ENCODE peak calls at places on chromosomes 3 and 15, in four cellular contexts. C, I, P and T are unnamed samples.

GRCh38 chr15:94253742-94254141 is 22.4 kb downstream of the MCTP2 start:
- DNase-seq in C (no peak), P (no peak), I (no peak), T (no peak)

GRCh38 chr15:62502451-62502850 is 337.4 kb upstream of the C2CD4B start:
- DNase-seq in C (no peak), I (no peak), P (no peak), T (no peak)

GRCh38 chr3:190486201-190486865 is 27.6 kb upstream of the IL1RAP start:
- DNase-seq in P (no peak), I (no peak), C (no peak), T (no peak)

GRCh38 chr15:29933043-29933442 is 110.8 kb upstream of the TJP1 start:
- DNase-seq in I (no peak), P (no peak), C (no peak), T (peak)

GRCh38 chr15:75650908-75651809 is 3.4 kb downstream of the SNX33 start:
- DNase-seq in P (no peak), C (no peak), I (peak), T (no peak)

GRCh38 chr15:67133738-67134576 is 68.6 kb downstream of the SMAD3 start:
- DNase-seq in P (no peak), C (no peak), I (no peak), T (peak)

GRCh38 chr3:99502871-99503270 is 135.5 kb upstream of the COL8A1 start:
- DNase-seq in P (no peak), I (no peak), C (no peak), T (no peak)

GRCh38 chr15:44782516-44782915 is 46.2 kb downstream of the TRIM69 start:
- DNase-seq in P (no peak), I (no peak), C (no peak), T (no peak)

GRCh38 chr3:87088984-87089841 is 98.3 kb upstream of the VGLL3 start:
- DNase-seq in I (no peak), P (no peak), C (peak), T (peak)

GRCh38 chr15:99504071-99504822 is 61.5 kb upstream of the MEF2A start:
- DNase-seq in C (no peak), I (no peak), P (no peak), T (no peak)

GRCh38 chr15:25250906-25251622 is 187.8 kb downstream of the UBE3A start:
- DNase-seq in C (no peak), P (no peak), I (no peak), T (no peak)

GRCh38 chr3:196287066-196287404 is 491 bp downstream of the PCYT1A start:
- DNase-seq in I (no peak), P (no peak), C (no peak), T (peak)

GRCh38 chr3:133941390-133941789 is 45.7 kb upstream of the RAB6B start:
- DNase-seq in C (no peak), P (no peak), I (no peak), T (no peak)

GRCh38 chr15:64897345-64897985 is 14.2 kb upstream of the ANKDD1A start:
- DNase-seq in I (no peak), P (no peak), C (no peak), T (no peak)

GRCh38 chr15:73685561-73685960 is 1.4 kb downstream of the CD276 start:
- DNase-seq in I (no peak), C (no peak), P (no peak), T (no peak)

GRCh38 chr3:175956964-175957363 is 1097.8 kb downstream of the NAALADL2 start:
- DNase-seq in P (no peak), I (no peak), C (no peak), T (no peak)

GRCh38 chr3:144942501-144943197 is 971.0 kb downstream of the DIPK2A start:
- DNase-seq in I (no peak), C (no peak), P (no peak), T (no peak)

GRCh38 chr3:126107203-126107939 is 23.4 kb upstream of the SLC41A3 start:
- DNase-seq in I (no peak), P (no peak), C (no peak), T (no peak)

GRCh38 chr3:167814441-167814951 is 79.0 kb downstream of the SERPINI1 start:
- DNase-seq in P (no peak), I (peak), C (peak), T (peak)

GRCh38 chr15:66390670-66391069 is 4.0 kb downstream of the MAP2K1 start:
- DNase-seq in I (no peak), P (peak), C (no peak), T (no peak)

GRCh38 chr3:122227036-122227781 is 43.7 kb downstream of the CASR start:
- DNase-seq in P (no peak), C (no peak), I (no peak), T (no peak)

GRCh38 chr15:24862726-24863521 is 91.9 kb upstream of the SNRPN start:
- DNase-seq in P (no peak), C (no peak), I (no peak), T (no peak)

GRCh38 chr15:49328941-49329340 is 94.1 kb upstream of the FGF7 start:
- DNase-seq in I (no peak), C (no peak), P (no peak), T (no peak)

GRCh38 chr3:59660852-59661624 is 611.2 kb upstream of the CFAP20DC start:
- DNase-seq in C (no peak), P (no peak), I (no peak), T (peak)

GRCh38 chr3:151135548-151136337 is 50.3 kb downstream of the MED12L start:
- DNase-seq in C (no peak), P (no peak), I (no peak), T (no peak)

GRCh38 chr15:50145451-50145872 is 26.4 kb upstream of the ATP8B4 start:
- DNase-seq in C (peak), P (peak), I (peak), T (peak)

GRCh38 chr3:78858165-78858564 is 909.6 kb downstream of the ROBO1 start:
- DNase-seq in P (no peak), I (no peak), C (no peak), T (no peak)

GRCh38 chr3:119660474-119661150 is at the start of gene POPDC2:
- DNase-seq in I (no peak), C (peak), P (no peak), T (no peak)

GRCh38 chr15:40567111-40567510 is 2.0 kb upstream of the RPUSD2 start:
- DNase-seq in P (no peak), I (peak), C (no peak), T (peak)

GRCh38 chr3:153289334-153289808 is 127.3 kb downstream of the RAP2B start:
- DNase-seq in P (no peak), C (no peak), I (no peak), T (peak)

GRCh38 chr3:101182734-101183133 is 137.6 kb downstream of the IMPG2 start:
- DNase-seq in P (no peak), I (no peak), C (no peak), T (peak)

GRCh38 chr3:75692061-75692460 is 27.9 kb downstream of the FRG2C start:
- DNase-seq in P (no peak), I (no peak), C (no peak), T (no peak)

GRCh38 chr3:178602864-178603263 is 66.6 kb downstream of the KCNMB2 start:
- DNase-seq in P (no peak), C (no peak), I (no peak), T (no peak)

GRCh38 chr15:84828433-84828908 is 11.3 kb downstream of the ALPK3 start:
- DNase-seq in I (no peak), C (no peak), P (no peak), T (no peak)

GRCh38 chr15:84823580-84823878 is 6.4 kb downstream of the ALPK3 start:
- DNase-seq in C (no peak), I (no peak), P (no peak), T (no peak)

GRCh38 chr15:84824260-84824690 is 7.1 kb downstream of the ALPK3 start:
- DNase-seq in C (no peak), I (peak), P (no peak), T (no peak)

GRCh38 chr15:84827246-84827645 is 10.1 kb downstream of the ALPK3 start:
- DNase-seq in P (no peak), C (no peak), I (no peak), T (no peak)

DNA sequence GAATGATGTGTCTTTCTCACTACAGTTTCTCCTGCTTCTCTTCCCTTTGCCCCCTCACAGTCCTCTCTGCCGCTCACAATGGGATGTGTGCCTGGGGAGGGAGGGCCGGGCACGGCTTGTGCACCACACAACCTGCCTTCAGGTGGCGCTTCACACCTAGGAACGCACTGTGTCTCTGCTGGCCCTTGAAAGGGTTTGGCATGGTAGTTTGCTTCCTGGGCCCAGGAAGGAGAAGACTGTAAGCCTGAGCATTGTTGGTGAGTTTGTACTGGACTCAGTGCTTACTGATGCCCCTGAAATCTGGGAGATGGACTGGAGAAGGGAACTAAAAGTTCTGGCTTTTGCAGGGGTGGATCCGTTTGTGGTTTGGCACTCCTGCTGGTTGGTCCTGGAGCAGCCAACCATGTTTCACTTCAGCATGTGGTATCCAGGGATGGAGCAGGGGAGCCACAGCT is 9.2 kb downstream of the ALPK3 start:
- DNase-seq in I (peak), C (no peak), P (no peak), T (peak)
- TF ChIP-seq CTCF in I (peak), C (peak), P (peak), T (peak)

GRCh38 chr3:31247063-31247447 is 285.7 kb upstream of the STT3B start:
- DNase-seq in I (no peak), P (no peak), C (no peak), T (no peak)

GRCh38 chr3:31248619-31248992 is 284.1 kb upstream of the STT3B start:
- DNase-seq in C (no peak), P (no peak), I (no peak), T (no peak)

GRCh38 chr3:31249555-31249954 is 283.2 kb upstream of the STT3B start:
- DNase-seq in C (no peak), P (no peak), I (no peak), T (no peak)

GRCh38 chr3:31246293-31247062 is 286.2 kb upstream of the STT3B start:
- DNase-seq in C (no peak), P (no peak), I (no peak), T (no peak)

GRCh38 chr3:31247850-31248618 is 284.7 kb upstream of the STT3B start:
- DNase-seq in C (no peak), P (peak), I (peak), T (no peak)
- TF ChIP-seq PBX3 in C (no peak), P (no peak), I (no peak), T (no peak)

DNA sequence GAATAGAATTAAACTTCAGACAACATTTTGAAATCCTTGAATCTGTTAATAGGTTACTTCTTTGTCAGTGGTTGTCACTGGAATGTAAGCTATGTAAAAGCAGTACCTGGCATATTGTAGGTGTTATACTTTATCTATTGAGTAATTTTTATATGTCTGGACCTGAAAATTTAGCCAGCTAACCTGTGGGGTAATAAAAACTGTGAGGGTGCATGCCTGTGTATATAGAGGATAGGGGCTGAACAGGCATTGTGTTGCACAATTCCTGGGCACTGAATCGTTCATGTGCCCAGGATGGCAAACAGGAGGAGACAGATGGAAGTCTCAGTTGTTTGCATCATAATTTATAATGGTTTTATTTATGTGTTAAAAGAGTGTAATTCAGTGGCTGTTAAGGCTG is 67.1 kb downstream of the ARMC8 start:
- DNase-seq in C (no peak), P (no peak), I (no peak), T (no peak)
- TF ChIP-seq CTCF in C (no peak), P (no peak), I (no peak), T (no peak)

DNA sequence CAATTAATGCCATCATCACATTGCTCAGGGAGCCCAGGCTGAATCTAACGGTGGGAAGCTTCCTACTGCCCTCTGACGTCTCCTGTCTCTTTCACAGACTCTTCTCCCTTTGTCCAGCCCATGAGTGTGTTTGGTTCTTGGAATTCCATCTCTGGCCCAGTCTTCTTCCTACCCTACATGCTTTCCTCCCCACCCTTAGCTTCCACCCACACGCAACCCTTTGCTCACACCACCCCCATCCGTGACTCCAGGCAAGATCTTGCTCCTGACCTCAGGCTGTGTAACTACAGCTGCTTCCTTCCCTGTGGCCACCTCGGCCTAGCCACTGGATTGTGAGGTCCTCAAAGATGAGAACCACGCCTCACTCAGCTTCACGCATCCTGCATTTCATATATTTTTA is 72.3 kb upstream of the THBS1 start:
- DNase-seq in C (no peak), P (no peak), I (no peak), T (no peak)
- TF ChIP-seq PBX3 in C (no peak), P (no peak), I (no peak), T (no peak)